ENCODE peak calls at places on chromosomes 16 and 17, in nine cellular contexts. M, C, P, B, N, Y, V, K and W are unnamed samples.

GRCh38 chr16:53664724-53665345 is 38.8 kb downstream of the RPGRIP1L start:
- DNase-seq in M (no peak), C (no peak), P (no peak), B (no peak), N (peak; percentile 3), Y (no peak), V (no peak), K (peak; percentile 70), W (no peak)

GRCh38 chr16:71367243-71367976 is 8.9 kb downstream of the CALB2 start:
- DNase-seq in M (peak; percentile 70), C (peak; percentile 54), P (no peak), B (peak; percentile 46), N (peak; percentile 26), Y (peak; percentile 45), V (peak; percentile 83), K (peak; percentile 52), W (peak; percentile 37)

GRCh38 chr17:40879026-40879425 is 6.0 kb downstream of the KRT20 start:
- DNase-seq in M (no peak), C (no peak), P (no peak), B (no peak), N (no peak), Y (no peak), V (no peak), K (no peak), W (no peak)

GRCh38 chr17:68351395-68351794 is 60.1 kb downstream of the ARSG start:
- DNase-seq in M (no peak), C (no peak), P (no peak), B (no peak), N (no peak), Y (no peak), V (no peak), K (no peak), W (no peak)

GRCh38 chr17:77506371-77506991 is 365.7 kb downstream of the SEC14L1 start:
- DNase-seq in M (no peak), C (no peak), P (no peak), B (no peak), N (no peak), Y (no peak), V (no peak), K (no peak), W (no peak)

GRCh38 chr16:21208429-21208828 is 2.9 kb downstream of the ZP2 start:
- DNase-seq in M (no peak), C (no peak), P (no peak), B (no peak), N (no peak), Y (no peak), V (no peak), K (no peak), W (no peak)

GRCh38 chr16:3625911-3626732 is 14.7 kb upstream of the SLX4 start:
- DNase-seq in M (no peak), C (no peak), P (no peak), B (no peak), N (no peak), Y (no peak), V (no peak), K (peak; percentile 62), W (peak; percentile 79)

GRCh38 chr16:81608515-81609209 is 164.1 kb downstream of the CMIP start:
- DNase-seq in M (no peak), C (no peak), P (no peak), B (no peak), N (peak; percentile 35), Y (no peak), V (no peak), K (no peak), W (peak; percentile 36)

GRCh38 chr16:46714797-46715591 is 25.5 kb downstream of the ORC6 start:
- DNase-seq in M (no peak), C (no peak), P (no peak), B (no peak), N (no peak), Y (no peak), V (no peak), K (no peak), W (no peak)

GRCh38 chr17:6713130-6713917 is at the start of gene SLC13A5:
- DNase-seq in M (no peak), C (no peak), P (no peak), B (peak; percentile 40), N (peak; percentile 24), Y (no peak), V (peak; percentile 48), K (no peak), W (no peak)

GRCh38 chr17:32016231-32016630 is 9.0 kb downstream of the LRRC37B start:
- DNase-seq in M (no peak), C (no peak), P (no peak), B (no peak), N (no peak), Y (no peak), V (no peak), K (no peak), W (no peak)

GRCh38 chr17:74807376-74807775 is 31.2 kb upstream of the NAT9 start:
- DNase-seq in M (no peak), C (no peak), P (no peak), B (no peak), N (peak; percentile 50), Y (no peak), V (no peak), K (no peak), W (no peak)

GRCh38 chr17:8176197-8176940 is at the start of gene TMEM107:
- DNase-seq in M (peak; percentile 92), C (peak; percentile 95), P (no peak), B (peak; percentile 88), N (peak; percentile 91), Y (peak; percentile 88), V (peak; percentile 76), K (peak; percentile 88), W (peak; percentile 91)

GRCh38 chr17:8249621-8250020 is 532 bp downstream of the PFAS start:
- DNase-seq in M (no peak), C (no peak), P (no peak), B (no peak), N (no peak), Y (no peak), V (no peak), K (no peak), W (no peak)

GRCh38 chr16:89107209-89107582 is 13.5 kb downstream of the ACSF3 start:
- DNase-seq in M (no peak), C (no peak), P (no peak), B (no peak), N (no peak), Y (no peak), V (no peak), K (no peak), W (no peak)

GRCh38 chr16:15961060-15961511 is 11.7 kb downstream of the ABCC1 start:
- DNase-seq in M (no peak), C (peak; percentile 18), P (no peak), B (peak; percentile 75), N (no peak), Y (no peak), V (no peak), K (peak; percentile 94), W (peak; percentile 30)

GRCh38 chr16:17227278-17227677 is 243.5 kb downstream of the XYLT1 start:
- DNase-seq in M (no peak), C (no peak), P (no peak), B (no peak), N (no peak), Y (no peak), V (peak; percentile 69), K (no peak), W (no peak)

GRCh38 chr16:51919736-51920135 is 627.2 kb downstream of the TOX3 start:
- DNase-seq in M (no peak), C (no peak), P (no peak), B (no peak), N (no peak), Y (no peak), V (no peak), K (no peak), W (no peak)

GRCh38 chr17:10067446-10068143 is 130.8 kb downstream of the GAS7 start:
- DNase-seq in M (no peak), C (no peak), P (no peak), B (no peak), N (no peak), Y (no peak), V (peak; percentile 33), K (no peak), W (no peak)

GRCh38 chr16:86994651-86995171 is 322.5 kb downstream of the C16orf95 start:
- DNase-seq in M (no peak), C (no peak), P (no peak), B (no peak), N (no peak), Y (no peak), V (peak; percentile 54), K (no peak), W (no peak)